ENCODE peak calls at places on chromosomes 11 and 22, in seven cellular contexts. D is neuronal stem cell, L is H9, W is mesendoderm, A is mesenchymal stem cell, K is H1, Q is trophoblast cell. M is an unnamed sample.

GRCh38 chr11:116984589-116984988 is 113.6 kb downstream of the SIK3 start:
- DNase-seq in D (no peak), L (no peak), W (no peak), A (peak), K (no peak), Q (peak), M (peak)

GRCh38 chr22:44143596-44143995 is 37.1 kb upstream of the PARVG start:
- DNase-seq in D (no peak), L (no peak), W (no peak), A (no peak), K (no peak), Q (no peak), M (no peak)

GRCh38 chr22:39471421-39472141 is 14.8 kb downstream of the MGAT3 start:
- DNase-seq in D (no peak), L (no peak), W (peak), A (peak), K (no peak), Q (peak), M (peak)

GRCh38 chr11:47306484-47306844 is 36.5 kb downstream of the MADD start:
- DNase-seq in D (no peak), L (no peak), W (no peak), A (no peak), K (no peak), Q (no peak), M (no peak)

GRCh38 chr11:26335903-26336302 is 4.0 kb downstream of the ANO3 start:
- DNase-seq in D (no peak), L (no peak), W (no peak), A (no peak), K (no peak), Q (no peak), M (no peak)

GRCh38 chr11:129937592-129938238 is 42.3 kb upstream of the NFRKB start:
- DNase-seq in D (no peak), L (no peak), W (peak), A (no peak), K (no peak), Q (no peak), M (no peak)

GRCh38 chr22:44623771-44624510 is 78.1 kb upstream of the PRR5 start:
- DNase-seq in D (no peak), L (peak), W (peak), A (peak), K (peak), Q (no peak), M (peak)

GRCh38 chr11:22703561-22703960 is 37.1 kb downstream of the GAS2 start:
- DNase-seq in D (no peak), L (no peak), W (peak), A (peak), K (no peak), Q (no peak), M (peak)

GRCh38 chr22:21936151-21936778 is 16.4 kb downstream of the PPM1F start:
- DNase-seq in D (no peak), L (no peak), W (no peak), A (no peak), K (no peak), Q (no peak), M (peak)

GRCh38 chr11:121572581-121573059 is 119.9 kb upstream of the SORL1-AS1 start:
- DNase-seq in D (no peak), L (no peak), W (no peak), A (no peak), K (no peak), Q (no peak), M (no peak)

GRCh38 chr11:27807594-27807993 is 107.3 kb upstream of the BDNF start:
- DNase-seq in D (no peak), L (no peak), W (no peak), A (peak), K (no peak), Q (peak), M (peak)

GRCh38 chr11:131365601-131366000 is 4.8 kb upstream of the NTM start:
- DNase-seq in D (no peak), L (no peak), W (no peak), A (no peak), K (no peak), Q (no peak), M (no peak)

GRCh38 chr11:83292709-83293435 is 6.7 kb upstream of the CCDC90B start:
- DNase-seq in D (peak), L (peak), W (peak), A (peak), K (no peak), Q (peak), M (peak)

GRCh38 chr22:38471237-38471636 is 3.3 kb downstream of the KDELR3 start:
- DNase-seq in D (no peak), L (peak), W (no peak), A (no peak), K (no peak), Q (no peak), M (no peak)

GRCh38 chr22:39906207-39906606 is 5.3 kb downstream of the GRAP2 start:
- DNase-seq in D (no peak), L (no peak), W (no peak), A (no peak), K (no peak), Q (no peak), M (no peak)

GRCh38 chr11:7936615-7937014 is 4.9 kb downstream of the OR10A3 start:
- DNase-seq in D (no peak), L (no peak), W (no peak), A (no peak), K (no peak), Q (no peak), M (no peak)

GRCh38 chr22:32555546-32555945 is 80.9 kb downstream of the FBXO7 start:
- DNase-seq in D (no peak), L (no peak), W (no peak), A (no peak), K (no peak), Q (no peak), M (no peak)

GRCh38 chr11:9060700-9061111 is 30.7 kb downstream of the SCUBE2 start:
- DNase-seq in D (peak), L (peak), W (peak), A (no peak), K (no peak), Q (no peak), M (no peak)

GRCh38 chr22:48539261-48539660 is 1288.4 kb downstream of the BRD1 start:
- DNase-seq in D (no peak), L (no peak), W (no peak), A (no peak), K (no peak), Q (no peak), M (no peak)

GRCh38 chr11:118175600-118176399 is 639 bp downstream of the SCN2B start:
- DNase-seq in D (no peak), L (no peak), W (peak), A (no peak), K (peak), Q (no peak), M (no peak)

GRCh38 chr11:102497061-102497460 is 33.5 kb downstream of the MMP7 start:
- DNase-seq in D (no peak), L (no peak), W (no peak), A (no peak), K (no peak), Q (no peak), M (peak)

GRCh38 chr11:119795231-119795630 is 66.2 kb upstream of the NECTIN1 start:
- DNase-seq in D (no peak), L (no peak), W (peak), A (no peak), K (no peak), Q (no peak), M (peak)

GRCh38 chr11:120391297-120391696 is 55.1 kb downstream of the ARHGEF12 start:
- DNase-seq in D (peak), L (no peak), W (peak), A (peak), K (no peak), Q (no peak), M (no peak)

GRCh38 chr11:33701831-33702230 is 1.2 kb upstream of the C11orf91 start:
- DNase-seq in D (no peak), L (no peak), W (no peak), A (peak), K (no peak), Q (no peak), M (peak)

GRCh38 chr11:27217948-27218410 is 145.0 kb downstream of the CCDC34 start:
- DNase-seq in D (no peak), L (no peak), W (no peak), A (peak), K (peak), Q (peak), M (peak)

GRCh38 chr11:19437760-19438159 is 197.0 kb upstream of the E2F8 start:
- DNase-seq in D (no peak), L (no peak), W (no peak), A (no peak), K (no peak), Q (no peak), M (peak)

GRCh38 chr11:2778630-2779498 is 79.1 kb upstream of the KCNQ1OT1 start:
- DNase-seq in D (no peak), L (peak), W (no peak), A (peak), K (peak), Q (no peak), M (peak)

GRCh38 chr11:32888805-32889204 is 3.8 kb upstream of the QSER1 start:
- DNase-seq in D (no peak), L (no peak), W (no peak), A (peak), K (no peak), Q (no peak), M (peak)

GRCh38 chr11:5624489-5625278 is at the start of gene TRIM34:
- DNase-seq in D (peak), L (peak), W (peak), A (peak), K (peak), Q (peak), M (peak)

GRCh38 chr11:78111298-78111697 is 28.1 kb downstream of the ALG8 start:
- DNase-seq in D (no peak), L (no peak), W (no peak), A (no peak), K (no peak), Q (no peak), M (no peak)

GRCh38 chr11:123228489-123229163 is 33.6 kb upstream of the CLMP start:
- DNase-seq in D (no peak), L (no peak), W (peak), A (no peak), K (no peak), Q (no peak), M (no peak)

GRCh38 chr11:2256293-2256913 is 14.0 kb downstream of the ASCL2 start:
- DNase-seq in D (no peak), L (peak), W (no peak), A (no peak), K (no peak), Q (no peak), M (no peak)

GRCh38 chr11:11167806-11168205 is 185.2 kb downstream of the CSNK2A3 start:
- DNase-seq in D (no peak), L (no peak), W (no peak), A (no peak), K (no peak), Q (no peak), M (no peak)

GRCh38 chr11:11169715-11170351 is 183.2 kb downstream of the CSNK2A3 start:
- DNase-seq in D (no peak), L (no peak), W (no peak), A (no peak), K (no peak), Q (peak), M (no peak)

GRCh38 chr11:11171285-11171684 is 181.8 kb downstream of the CSNK2A3 start:
- DNase-seq in D (no peak), L (no peak), W (peak), A (peak), K (no peak), Q (no peak), M (peak)

GRCh38 chr11:11171854-11172253 is 181.2 kb downstream of the CSNK2A3 start:
- DNase-seq in D (no peak), L (no peak), W (no peak), A (peak), K (no peak), Q (no peak), M (no peak)

DNA sequence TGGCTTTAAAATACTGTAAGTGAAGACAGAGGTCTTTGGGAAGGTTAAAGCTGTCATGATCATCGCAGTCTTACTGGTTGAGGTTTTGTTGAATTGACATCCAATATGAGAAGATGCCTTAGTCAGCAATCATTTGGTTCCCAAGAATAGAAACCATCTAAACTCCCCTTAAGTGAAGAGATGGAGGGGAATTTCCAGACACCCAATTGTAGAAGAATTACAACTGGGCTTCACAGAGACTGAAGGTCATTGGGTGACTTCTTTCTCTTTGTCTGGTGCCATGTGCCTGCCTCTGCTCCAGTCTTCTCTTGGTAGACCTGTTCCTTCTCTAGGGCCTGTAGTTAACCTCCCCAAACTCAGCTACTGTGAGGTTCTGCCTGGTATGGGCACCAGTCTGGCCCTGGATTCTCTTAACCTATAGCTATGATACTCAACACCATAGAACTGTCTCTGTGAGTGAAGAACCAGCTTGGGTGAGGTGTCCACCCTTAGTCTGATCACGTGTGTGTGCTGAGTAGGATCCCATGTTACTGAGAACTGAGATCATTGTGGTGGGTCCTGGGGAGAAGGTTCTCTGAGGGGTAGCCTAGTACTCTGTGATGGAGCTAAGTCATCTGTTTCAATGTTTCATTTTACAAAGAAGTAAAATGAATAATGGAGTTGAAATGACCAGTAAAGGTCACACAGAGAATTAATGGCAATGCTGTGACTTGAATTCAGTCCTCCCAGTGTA is 182.5 kb downstream of the CSNK2A3 start:
- DNase-seq in D (no peak), L (no peak), W (no peak), A (no peak), K (no peak), Q (no peak), M (no peak)
- H4K8ac ChIP-seq in D (no peak), L (no peak), W (no peak), A (no peak), K (no peak), Q (no peak), M (no peak)

DNA sequence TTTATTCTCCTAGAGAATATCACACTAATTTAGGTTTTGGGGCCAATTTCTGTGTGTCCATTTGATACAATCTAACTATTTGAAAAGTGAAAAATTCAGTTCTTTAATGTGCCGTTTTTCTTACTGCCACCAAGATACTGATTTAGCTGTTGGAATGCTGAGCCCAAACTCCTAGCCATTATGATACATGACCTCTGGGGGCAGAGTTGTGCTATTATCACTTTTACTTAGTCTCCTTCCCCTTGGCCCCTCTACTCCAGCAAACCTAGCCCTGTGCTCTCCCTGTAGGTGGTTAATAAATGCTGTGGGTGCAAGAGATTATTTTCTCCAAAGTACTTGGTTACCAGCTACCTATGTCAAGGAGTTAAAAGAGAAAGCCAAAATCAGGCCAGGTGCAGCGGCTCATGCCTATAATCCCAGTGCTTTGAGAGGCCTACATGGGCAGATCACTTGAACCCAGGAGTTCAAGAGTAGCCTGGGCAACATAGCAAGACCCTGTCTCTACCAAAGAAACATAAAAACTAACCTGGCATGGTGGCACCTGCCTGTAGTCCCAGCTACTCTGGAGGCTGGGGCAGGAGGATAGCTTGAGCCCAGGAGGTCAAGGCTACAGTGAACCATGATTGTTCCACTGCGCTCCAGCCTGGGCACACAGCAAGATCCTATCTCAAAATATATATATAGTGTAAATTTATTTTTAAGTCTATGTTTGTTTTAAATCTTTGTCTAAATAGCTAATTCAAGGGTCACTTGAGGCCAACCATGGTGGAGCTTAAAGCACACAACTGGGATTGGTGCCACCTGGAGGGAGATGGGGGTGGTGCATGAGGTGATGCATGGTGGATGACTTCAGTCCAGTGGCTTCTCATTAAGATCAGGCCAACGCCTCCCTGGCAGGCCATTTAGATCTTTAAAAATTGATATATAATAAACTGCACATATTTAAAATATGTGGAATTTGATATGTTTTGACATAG is 193.2 kb upstream of the PLET1 start:
- DNase-seq in D (no peak), L (peak), W (peak), A (peak), K (peak), Q (peak), M (peak)
- H4K8ac ChIP-seq in D (no peak), L (no peak), W (no peak), A (no peak), K (no peak), Q (no peak), M (no peak)

GRCh38 chr11:31824791-31825452 is 13.8 kb upstream of the PAX6 start:
- DNase-seq in D (no peak), L (no peak), W (peak), A (no peak), K (peak), Q (no peak), M (no peak)
- H4K8ac ChIP-seq in D (no peak), L (no peak), W (no peak), A (no peak), K (no peak), Q (no peak), M (no peak)

GRCh38 chr11:45458269-45458668 is 172.1 kb upstream of the SYT13 start:
- DNase-seq in D (no peak), L (no peak), W (no peak), A (no peak), K (no peak), Q (no peak), M (no peak)
- H4K8ac ChIP-seq in D (no peak), L (no peak), W (no peak), A (no peak), K (no peak), Q (no peak), M (no peak)

DNA sequence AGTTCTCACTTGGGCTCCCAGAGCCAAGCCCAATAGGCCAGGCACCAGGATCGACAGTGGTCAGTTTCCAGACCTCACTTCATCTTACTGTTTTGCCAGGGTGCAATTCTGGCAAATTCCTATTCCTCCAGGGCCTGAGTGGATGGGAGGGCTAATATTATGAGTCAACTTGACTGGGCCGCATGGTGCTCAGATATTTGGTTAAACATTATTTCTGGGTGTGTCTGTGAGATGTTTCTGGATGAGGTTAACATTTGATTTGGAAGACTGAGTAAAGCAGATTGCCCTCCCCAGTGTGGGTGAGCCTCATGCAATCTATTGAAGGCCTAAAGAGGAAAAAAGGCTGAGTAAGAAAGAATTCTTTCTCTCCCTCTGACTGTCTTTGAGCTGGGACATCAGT is 132.8 kb upstream of the ZBED5 start:
- DNase-seq in D (no peak), L (no peak), W (no peak), A (no peak), K (no peak), Q (no peak), M (no peak)
- H4K8ac ChIP-seq in D (no peak), L (no peak), W (no peak), A (no peak), K (no peak), Q (no peak), M (no peak)

DNA sequence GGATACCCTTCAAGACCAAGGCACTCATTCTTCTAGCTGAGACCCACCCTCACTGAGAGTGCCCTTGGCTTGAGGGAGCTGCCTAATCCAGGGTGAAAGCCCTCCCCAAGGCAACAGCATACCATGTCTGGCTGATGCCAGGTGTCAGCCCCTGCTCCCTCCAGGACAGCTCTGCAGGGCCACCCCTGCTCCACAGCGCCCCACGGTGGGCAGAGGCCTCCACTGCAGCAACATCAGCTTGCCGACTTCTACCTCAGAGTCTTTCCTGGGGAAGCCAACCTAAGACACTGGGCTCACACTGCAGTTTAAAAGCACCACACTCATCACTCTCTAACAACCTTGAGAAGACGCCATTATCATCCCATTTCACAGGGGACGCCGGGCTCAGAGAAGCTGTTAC is 29.0 kb downstream of the TTLL1 start:
- DNase-seq in D (peak), L (peak), W (peak), A (peak), K (peak), Q (peak), M (no peak)
- H4K8ac ChIP-seq in D (no peak), L (no peak), W (no peak), A (no peak), K (no peak), Q (no peak), M (no peak)

GRCh38 chr11:35856259-35856658 is 87.6 kb upstream of the LDLRAD3 start:
- DNase-seq in D (no peak), L (no peak), W (no peak), A (no peak), K (no peak), Q (no peak), M (no peak)
- H4K8ac ChIP-seq in D (no peak), L (no peak), W (no peak), A (no peak), K (no peak), Q (no peak), M (no peak)